ENCODE peak calls at places on chromosome X, in six cellular contexts. One of them, this sample, is unnamed.

GRCh38 chrX:17860811-17861495 is at the start of gene RAI2:
- DNase-seq in NCI-H146: peak
- DNase-seq in NCI-H748 treated with DMSO at 0.1 percent for 48 hours: peak
- DNase-seq in anterior cingulate cortex: no peak
- DNase-seq in AG20443: peak
- DNase-seq in stromal cell of bone marrow: no peak
- DNase-seq in this sample: peak

GRCh38 chrX:107348990-107349389 is 100.5 kb upstream of the FRMPD3 start:
- DNase-seq in anterior cingulate cortex: no peak
- DNase-seq in AG20443: no peak
- DNase-seq in NCI-H748 treated with DMSO at 0.1 percent for 48 hours: no peak
- DNase-seq in NCI-H146: no peak
- DNase-seq in stromal cell of bone marrow: no peak
- DNase-seq in this sample: no peak

GRCh38 chrX:53281321-53281822 is at the start of gene IQSEC2:
- DNase-seq in NCI-H146: no peak
- DNase-seq in NCI-H748 treated with DMSO at 0.1 percent for 48 hours: no peak
- DNase-seq in anterior cingulate cortex: peak
- DNase-seq in stromal cell of bone marrow: peak
- DNase-seq in AG20443: peak
- DNase-seq in this sample: no peak

GRCh38 chrX:39759526-39760224 is 338.1 kb downstream of the BCOR start:
- DNase-seq in NCI-H146: peak
- DNase-seq in anterior cingulate cortex: no peak
- DNase-seq in NCI-H748 treated with DMSO at 0.1 percent for 48 hours: no peak
- DNase-seq in stromal cell of bone marrow: no peak
- DNase-seq in AG20443: peak
- DNase-seq in this sample: peak

GRCh38 chrX:83845397-83845796 is 15.5 kb upstream of the CYLC1 start:
- DNase-seq in NCI-H146: peak
- DNase-seq in NCI-H748 treated with DMSO at 0.1 percent for 48 hours: peak
- DNase-seq in stromal cell of bone marrow: peak
- DNase-seq in anterior cingulate cortex: no peak
- DNase-seq in AG20443: peak
- DNase-seq in this sample: peak

GRCh38 chrX:16465081-16465876 is 184.7 kb upstream of the S100G start:
- DNase-seq in anterior cingulate cortex: no peak
- DNase-seq in NCI-H146: no peak
- DNase-seq in AG20443: no peak
- DNase-seq in stromal cell of bone marrow: peak
- DNase-seq in NCI-H748 treated with DMSO at 0.1 percent for 48 hours: no peak
- DNase-seq in this sample: no peak

GRCh38 chrX:134671207-134671750 is 13.0 kb upstream of the PLAC1 start:
- DNase-seq in NCI-H748 treated with DMSO at 0.1 percent for 48 hours: no peak
- DNase-seq in AG20443: no peak
- DNase-seq in anterior cingulate cortex: no peak
- DNase-seq in NCI-H146: no peak
- DNase-seq in stromal cell of bone marrow: no peak
- DNase-seq in this sample: no peak

GRCh38 chrX:14344172-14344940 is 185.0 kb upstream of the GLRA2 start:
- DNase-seq in NCI-H748 treated with DMSO at 0.1 percent for 48 hours: no peak
- DNase-seq in AG20443: no peak
- DNase-seq in stromal cell of bone marrow: no peak
- DNase-seq in anterior cingulate cortex: no peak
- DNase-seq in NCI-H146: no peak
- DNase-seq in this sample: no peak

GRCh38 chrX:51853251-51853650 is 40.2 kb upstream of the MAGED1 start:
- DNase-seq in AG20443: no peak
- DNase-seq in stromal cell of bone marrow: no peak
- DNase-seq in NCI-H146: no peak
- DNase-seq in anterior cingulate cortex: no peak
- DNase-seq in NCI-H748 treated with DMSO at 0.1 percent for 48 hours: no peak
- DNase-seq in this sample: no peak

GRCh38 chrX:132956421-132957210 is 1.8 kb downstream of the HS6ST2 start:
- DNase-seq in AG20443: peak
- DNase-seq in stromal cell of bone marrow: no peak
- DNase-seq in anterior cingulate cortex: no peak
- DNase-seq in NCI-H146: no peak
- DNase-seq in NCI-H748 treated with DMSO at 0.1 percent for 48 hours: no peak
- DNase-seq in this sample: no peak

GRCh38 chrX:117010243-117010642 is 547.5 kb upstream of the CT83 start:
- DNase-seq in stromal cell of bone marrow: no peak
- DNase-seq in AG20443: no peak
- DNase-seq in anterior cingulate cortex: no peak
- DNase-seq in NCI-H748 treated with DMSO at 0.1 percent for 48 hours: no peak
- DNase-seq in NCI-H146: no peak
- DNase-seq in this sample: no peak

GRCh38 chrX:10939384-10939783 is 171.7 kb upstream of the HCCS start:
- DNase-seq in AG20443: peak
- DNase-seq in NCI-H748 treated with DMSO at 0.1 percent for 48 hours: no peak
- DNase-seq in NCI-H146: no peak
- DNase-seq in stromal cell of bone marrow: no peak
- DNase-seq in anterior cingulate cortex: no peak
- DNase-seq in this sample: no peak

GRCh38 chrX:117510453-117510852 is 606.2 kb downstream of the KLHL13 start:
- DNase-seq in anterior cingulate cortex: no peak
- DNase-seq in NCI-H748 treated with DMSO at 0.1 percent for 48 hours: no peak
- DNase-seq in AG20443: no peak
- DNase-seq in stromal cell of bone marrow: no peak
- DNase-seq in NCI-H146: no peak
- DNase-seq in this sample: no peak

GRCh38 chrX:68387786-68388185 is 45.5 kb downstream of the OPHN1 start:
- DNase-seq in NCI-H748 treated with DMSO at 0.1 percent for 48 hours: no peak
- DNase-seq in anterior cingulate cortex: no peak
- DNase-seq in AG20443: no peak
- DNase-seq in stromal cell of bone marrow: no peak
- DNase-seq in NCI-H146: no peak
- DNase-seq in this sample: no peak

This sample was measured in NCI-H345.